ENCODE peak calls at places on chromosomes 6 and 20, in ten cellular contexts. One of them, this sample, is unnamed.

GRCh38 chr20:37552415-37552814 is 24.7 kb upstream of the BLCAP start:
- DNase-seq in CD4-positive, alpha-beta T cell: no peak
- DNase-seq in RWPE1: peak
- DNase-seq in HFFc6: peak
- DNase-seq in breast epithelium: no peak
- DNase-seq in activated B cell treated with CpG ODN at 0.5 μM for 24 hours: no peak
- DNase-seq in ascending aorta: no peak
- DNase-seq in cardiac fibroblast: no peak
- DNase-seq in lower lobe of right lung: no peak
- DNase-seq in ovary: no peak
- DNase-seq in this sample: no peak

GRCh38 chr6:170516783-170517616 is 36.1 kb downstream of the PSMB1 start:
- DNase-seq in ovary: no peak
- DNase-seq in RWPE1: peak
- DNase-seq in HFFc6: peak
- DNase-seq in lower lobe of right lung: peak
- DNase-seq in activated B cell treated with CpG ODN at 0.5 μM for 24 hours: no peak
- DNase-seq in CD4-positive, alpha-beta T cell: peak
- DNase-seq in ascending aorta: no peak
- DNase-seq in breast epithelium: no peak
- DNase-seq in cardiac fibroblast: peak
- DNase-seq in this sample: no peak

GRCh38 chr20:48607544-48607865 is 220.3 kb downstream of the PREX1 start:
- DNase-seq in HFFc6: no peak
- DNase-seq in cardiac fibroblast: no peak
- DNase-seq in ovary: no peak
- DNase-seq in breast epithelium: no peak
- DNase-seq in ascending aorta: no peak
- DNase-seq in CD4-positive, alpha-beta T cell: no peak
- DNase-seq in lower lobe of right lung: no peak
- DNase-seq in RWPE1: no peak
- DNase-seq in activated B cell treated with CpG ODN at 0.5 μM for 24 hours: no peak
- DNase-seq in this sample: no peak

GRCh38 chr6:132650413-132650812 is 8.6 kb downstream of the TAAR1 start:
- DNase-seq in RWPE1: no peak
- DNase-seq in cardiac fibroblast: no peak
- DNase-seq in CD4-positive, alpha-beta T cell: no peak
- DNase-seq in ascending aorta: no peak
- DNase-seq in lower lobe of right lung: no peak
- DNase-seq in HFFc6: no peak
- DNase-seq in activated B cell treated with CpG ODN at 0.5 μM for 24 hours: no peak
- DNase-seq in breast epithelium: no peak
- DNase-seq in ovary: no peak
- DNase-seq in this sample: no peak

GRCh38 chr6:145367149-145367548 is 368.2 kb downstream of the EPM2A start:
- DNase-seq in breast epithelium: no peak
- DNase-seq in activated B cell treated with CpG ODN at 0.5 μM for 24 hours: no peak
- DNase-seq in CD4-positive, alpha-beta T cell: no peak
- DNase-seq in HFFc6: no peak
- DNase-seq in lower lobe of right lung: no peak
- DNase-seq in cardiac fibroblast: no peak
- DNase-seq in RWPE1: no peak
- DNase-seq in ovary: no peak
- DNase-seq in ascending aorta: no peak
- DNase-seq in this sample: no peak

GRCh38 chr20:46168438-46168837 is 50.3 kb downstream of the CD40 start:
- DNase-seq in CD4-positive, alpha-beta T cell: no peak
- DNase-seq in cardiac fibroblast: no peak
- DNase-seq in ovary: no peak
- DNase-seq in lower lobe of right lung: no peak
- DNase-seq in activated B cell treated with CpG ODN at 0.5 μM for 24 hours: no peak
- DNase-seq in HFFc6: no peak
- DNase-seq in ascending aorta: no peak
- DNase-seq in RWPE1: no peak
- DNase-seq in breast epithelium: no peak
- DNase-seq in this sample: no peak

GRCh38 chr20:58626076-58626475 is 25.0 kb upstream of the STX16 start:
- DNase-seq in ovary: no peak
- DNase-seq in HFFc6: no peak
- DNase-seq in breast epithelium: no peak
- DNase-seq in CD4-positive, alpha-beta T cell: no peak
- DNase-seq in cardiac fibroblast: no peak
- DNase-seq in RWPE1: no peak
- DNase-seq in ascending aorta: no peak
- DNase-seq in activated B cell treated with CpG ODN at 0.5 μM for 24 hours: no peak
- DNase-seq in lower lobe of right lung: no peak
- DNase-seq in this sample: no peak

GRCh38 chr6:127366281-127367022 is 23.0 kb upstream of the ECHDC1 start:
- DNase-seq in ovary: no peak
- DNase-seq in ascending aorta: no peak
- DNase-seq in HFFc6: peak
- DNase-seq in lower lobe of right lung: no peak
- DNase-seq in CD4-positive, alpha-beta T cell: no peak
- DNase-seq in breast epithelium: no peak
- DNase-seq in RWPE1: peak
- DNase-seq in cardiac fibroblast: peak
- DNase-seq in activated B cell treated with CpG ODN at 0.5 μM for 24 hours: no peak
- DNase-seq in this sample: no peak

GRCh38 chr6:137489410-137490371 is 4.5 kb downstream of the OLIG3 start:
- DNase-seq in HFFc6: no peak
- DNase-seq in lower lobe of right lung: peak
- DNase-seq in cardiac fibroblast: no peak
- DNase-seq in CD4-positive, alpha-beta T cell: no peak
- DNase-seq in ovary: no peak
- DNase-seq in breast epithelium: no peak
- DNase-seq in ascending aorta: no peak
- DNase-seq in activated B cell treated with CpG ODN at 0.5 μM for 24 hours: no peak
- DNase-seq in RWPE1: no peak
- DNase-seq in this sample: no peak
- TF ChIP-seq CTCF in HFFc6: no peak
- TF ChIP-seq CTCF in lower lobe of right lung: no peak
- TF ChIP-seq CTCF in cardiac fibroblast: no peak
- TF ChIP-seq CTCF in CD4-positive, alpha-beta T cell: no peak
- TF ChIP-seq CTCF in ovary: no peak
- TF ChIP-seq CTCF in breast epithelium: no peak
- TF ChIP-seq CTCF in ascending aorta: no peak
- TF ChIP-seq CTCF in activated B cell treated with CpG ODN at 0.5 μM for 24 hours: no peak
- TF ChIP-seq CTCF in RWPE1: no peak
- TF ChIP-seq CTCF in this sample: no peak

GRCh38 chr6:90983462-90983861 is 396.6 kb upstream of the MAP3K7 start:
- DNase-seq in cardiac fibroblast: no peak
- DNase-seq in activated B cell treated with CpG ODN at 0.5 μM for 24 hours: no peak
- DNase-seq in CD4-positive, alpha-beta T cell: no peak
- DNase-seq in breast epithelium: no peak
- DNase-seq in lower lobe of right lung: no peak
- DNase-seq in HFFc6: no peak
- DNase-seq in ascending aorta: no peak
- DNase-seq in RWPE1: no peak
- DNase-seq in ovary: no peak
- DNase-seq in this sample: no peak

GRCh38 chr6:90982581-90982980 is 395.7 kb upstream of the MAP3K7 start:
- DNase-seq in CD4-positive, alpha-beta T cell: no peak
- DNase-seq in ovary: no peak
- DNase-seq in activated B cell treated with CpG ODN at 0.5 μM for 24 hours: no peak
- DNase-seq in HFFc6: no peak
- DNase-seq in cardiac fibroblast: no peak
- DNase-seq in breast epithelium: no peak
- DNase-seq in lower lobe of right lung: no peak
- DNase-seq in ascending aorta: no peak
- DNase-seq in RWPE1: no peak
- DNase-seq in this sample: no peak

GRCh38 chr6:90978046-90978445 is 391.2 kb upstream of the MAP3K7 start:
- DNase-seq in activated B cell treated with CpG ODN at 0.5 μM for 24 hours: no peak
- DNase-seq in breast epithelium: no peak
- DNase-seq in ovary: no peak
- DNase-seq in HFFc6: no peak
- DNase-seq in RWPE1: no peak
- DNase-seq in ascending aorta: no peak
- DNase-seq in cardiac fibroblast: no peak
- DNase-seq in CD4-positive, alpha-beta T cell: no peak
- DNase-seq in lower lobe of right lung: no peak
- DNase-seq in this sample: no peak

GRCh38 chr6:90977513-90977912 is 390.6 kb upstream of the MAP3K7 start:
- DNase-seq in RWPE1: no peak
- DNase-seq in ascending aorta: no peak
- DNase-seq in ovary: no peak
- DNase-seq in activated B cell treated with CpG ODN at 0.5 μM for 24 hours: no peak
- DNase-seq in CD4-positive, alpha-beta T cell: no peak
- DNase-seq in breast epithelium: no peak
- DNase-seq in cardiac fibroblast: no peak
- DNase-seq in lower lobe of right lung: no peak
- DNase-seq in HFFc6: no peak
- DNase-seq in this sample: no peak

DNA sequence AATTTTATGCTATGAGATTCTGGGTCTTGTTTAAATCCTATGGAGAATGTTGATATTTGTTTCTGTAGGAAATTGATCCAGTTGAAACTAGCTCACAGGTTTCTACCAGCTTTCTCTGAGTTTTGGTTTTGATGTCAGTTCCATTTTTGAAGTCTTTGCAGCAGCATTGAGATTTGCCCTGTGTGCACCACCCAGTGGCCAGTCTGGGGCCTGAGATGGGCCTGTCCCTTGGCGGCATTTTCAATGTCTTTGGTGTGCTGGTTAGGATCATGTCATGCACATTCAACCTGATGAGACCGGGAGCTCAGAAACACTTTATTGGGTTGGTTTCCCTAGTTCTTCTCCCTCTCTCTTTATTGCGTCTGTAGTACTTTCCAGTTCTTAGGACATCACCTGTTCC is 395.2 kb upstream of the MAP3K7 start:
- DNase-seq in activated B cell treated with CpG ODN at 0.5 μM for 24 hours: no peak
- DNase-seq in HFFc6: no peak
- DNase-seq in ovary: no peak
- DNase-seq in ascending aorta: no peak
- DNase-seq in RWPE1: no peak
- DNase-seq in CD4-positive, alpha-beta T cell: no peak
- DNase-seq in breast epithelium: no peak
- DNase-seq in cardiac fibroblast: no peak
- DNase-seq in lower lobe of right lung: no peak
- DNase-seq in this sample: no peak
- TF ChIP-seq CTCF in activated B cell treated with CpG ODN at 0.5 μM for 24 hours: no peak
- TF ChIP-seq CTCF in HFFc6: no peak
- TF ChIP-seq CTCF in ovary: no peak
- TF ChIP-seq CTCF in ascending aorta: no peak
- TF ChIP-seq CTCF in RWPE1: no peak
- TF ChIP-seq CTCF in CD4-positive, alpha-beta T cell: no peak
- TF ChIP-seq CTCF in breast epithelium: no peak
- TF ChIP-seq CTCF in cardiac fibroblast: no peak
- TF ChIP-seq CTCF in lower lobe of right lung: no peak
- TF ChIP-seq CTCF in this sample: no peak

GRCh38 chr6:110340566-110340965 is 17.6 kb downstream of the METTL24 start:
- DNase-seq in ovary: no peak
- DNase-seq in cardiac fibroblast: no peak
- DNase-seq in HFFc6: no peak
- DNase-seq in breast epithelium: no peak
- DNase-seq in lower lobe of right lung: no peak
- DNase-seq in activated B cell treated with CpG ODN at 0.5 μM for 24 hours: no peak
- DNase-seq in CD4-positive, alpha-beta T cell: no peak
- DNase-seq in RWPE1: no peak
- DNase-seq in ascending aorta: no peak
- DNase-seq in this sample: no peak

GRCh38 chr6:110345025-110345424 is 13.1 kb downstream of the METTL24 start:
- DNase-seq in breast epithelium: no peak
- DNase-seq in activated B cell treated with CpG ODN at 0.5 μM for 24 hours: no peak
- DNase-seq in RWPE1: no peak
- DNase-seq in HFFc6: no peak
- DNase-seq in CD4-positive, alpha-beta T cell: no peak
- DNase-seq in cardiac fibroblast: no peak
- DNase-seq in lower lobe of right lung: no peak
- DNase-seq in ascending aorta: no peak
- DNase-seq in ovary: no peak
- DNase-seq in this sample: no peak

GRCh38 chr6:110342759-110343158 is 15.4 kb downstream of the METTL24 start:
- DNase-seq in breast epithelium: no peak
- DNase-seq in RWPE1: no peak
- DNase-seq in lower lobe of right lung: no peak
- DNase-seq in HFFc6: no peak
- DNase-seq in CD4-positive, alpha-beta T cell: no peak
- DNase-seq in ovary: no peak
- DNase-seq in cardiac fibroblast: no peak
- DNase-seq in ascending aorta: no peak
- DNase-seq in activated B cell treated with CpG ODN at 0.5 μM for 24 hours: no peak
- DNase-seq in this sample: no peak

GRCh38 chr6:110338820-110339470 is 19.2 kb downstream of the METTL24 start:
- DNase-seq in CD4-positive, alpha-beta T cell: no peak
- DNase-seq in breast epithelium: no peak
- DNase-seq in lower lobe of right lung: no peak
- DNase-seq in activated B cell treated with CpG ODN at 0.5 μM for 24 hours: no peak
- DNase-seq in cardiac fibroblast: peak
- DNase-seq in HFFc6: no peak
- DNase-seq in ovary: no peak
- DNase-seq in ascending aorta: no peak
- DNase-seq in RWPE1: no peak
- DNase-seq in this sample: no peak

DNA sequence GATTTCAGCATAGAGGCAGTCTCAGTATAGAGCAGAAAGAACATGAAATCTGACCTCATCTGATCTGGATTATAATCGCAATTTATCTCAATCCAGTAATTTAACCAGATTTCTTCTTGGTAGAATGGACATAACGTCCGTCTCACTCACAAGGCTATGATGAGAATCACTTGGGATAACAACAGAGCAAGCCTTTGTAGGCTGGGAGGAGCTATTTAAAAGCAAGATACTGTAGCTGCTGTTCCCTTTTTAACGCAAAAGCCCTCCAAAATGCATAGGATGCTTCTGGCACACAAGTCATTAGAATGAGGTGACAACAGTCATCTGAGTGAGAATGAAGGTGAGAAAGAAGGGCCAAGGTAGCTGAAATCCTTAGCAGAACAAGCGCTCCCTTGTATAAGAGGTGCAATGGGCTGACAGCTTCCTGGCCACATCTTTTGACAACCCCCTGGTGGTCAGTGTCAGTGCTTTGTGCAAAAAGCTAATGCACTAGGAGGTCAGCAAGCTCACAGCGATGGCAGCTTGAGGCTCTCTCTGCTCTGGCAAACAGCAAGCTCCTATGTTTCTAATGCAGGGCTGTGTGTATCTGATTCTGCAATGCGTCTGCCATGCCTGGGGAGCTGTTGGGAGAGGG is 16.4 kb downstream of the METTL24 start:
- DNase-seq in CD4-positive, alpha-beta T cell: no peak
- DNase-seq in lower lobe of right lung: no peak
- DNase-seq in RWPE1: no peak
- DNase-seq in breast epithelium: no peak
- DNase-seq in cardiac fibroblast: peak
- DNase-seq in activated B cell treated with CpG ODN at 0.5 μM for 24 hours: no peak
- DNase-seq in ascending aorta: no peak
- DNase-seq in HFFc6: peak
- DNase-seq in ovary: no peak
- DNase-seq in this sample: no peak
- TF ChIP-seq CTCF in CD4-positive, alpha-beta T cell: no peak
- TF ChIP-seq CTCF in lower lobe of right lung: peak
- TF ChIP-seq CTCF in RWPE1: no peak
- TF ChIP-seq CTCF in breast epithelium: no peak
- TF ChIP-seq CTCF in cardiac fibroblast: peak
- TF ChIP-seq CTCF in activated B cell treated with CpG ODN at 0.5 μM for 24 hours: no peak
- TF ChIP-seq CTCF in ascending aorta: no peak
- TF ChIP-seq CTCF in HFFc6: peak
- TF ChIP-seq CTCF in ovary: no peak
- TF ChIP-seq CTCF in this sample: peak

DNA sequence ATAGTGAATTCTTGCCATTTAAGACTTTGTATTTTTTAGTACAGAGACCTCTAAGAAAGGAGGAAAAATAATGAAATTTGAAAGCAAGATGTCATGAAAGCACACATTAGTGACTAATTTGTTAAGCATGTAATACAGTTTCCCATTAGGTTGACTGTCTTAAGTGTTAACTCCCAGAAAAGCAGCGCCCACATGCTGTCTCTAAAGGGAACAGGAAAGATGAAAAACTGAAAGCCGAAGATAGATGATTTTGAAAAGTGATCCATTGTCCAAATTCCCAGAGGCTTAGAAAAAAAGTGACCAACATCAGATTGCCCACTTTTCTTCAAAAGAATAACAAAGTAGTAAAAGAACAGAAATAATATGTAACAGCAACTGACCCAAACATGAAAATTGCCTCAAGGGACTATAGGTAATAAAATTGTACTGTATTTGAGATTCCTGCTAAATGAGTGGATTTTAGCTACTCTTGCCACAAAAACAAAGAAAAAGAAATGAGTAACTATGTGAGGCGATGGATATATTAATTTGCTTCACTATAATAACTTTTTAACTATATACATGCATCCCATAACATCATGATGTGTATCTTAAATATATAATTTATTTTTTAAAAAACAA is 83.2 kb upstream of the OGFRL1 start:
- DNase-seq in cardiac fibroblast: peak
- DNase-seq in lower lobe of right lung: no peak
- DNase-seq in ovary: no peak
- DNase-seq in CD4-positive, alpha-beta T cell: no peak
- DNase-seq in RWPE1: no peak
- DNase-seq in breast epithelium: no peak
- DNase-seq in HFFc6: peak
- DNase-seq in activated B cell treated with CpG ODN at 0.5 μM for 24 hours: no peak
- DNase-seq in ascending aorta: no peak
- DNase-seq in this sample: no peak
- TF ChIP-seq CTCF in cardiac fibroblast: peak
- TF ChIP-seq CTCF in lower lobe of right lung: no peak
- TF ChIP-seq CTCF in ovary: no peak
- TF ChIP-seq CTCF in CD4-positive, alpha-beta T cell: no peak
- TF ChIP-seq CTCF in RWPE1: no peak
- TF ChIP-seq CTCF in breast epithelium: no peak
- TF ChIP-seq CTCF in HFFc6: peak
- TF ChIP-seq CTCF in activated B cell treated with CpG ODN at 0.5 μM for 24 hours: no peak
- TF ChIP-seq CTCF in ascending aorta: no peak
- TF ChIP-seq CTCF in this sample: no peak